ENCODE peak calls at places on chromosomes 12 and 14, in nine cellular contexts. E is GM06990, J is bronchial epithelial cell, O is lower leg skin, X is HL-60, G is esophagus squamous epithelium, Z is fibroblast of mammary gland, H is fibroblast of pulmonary artery, N is heart right ventricle. K is an unnamed sample.
A peak's percentile ranks its signal among the peaks of the same experiment; 100 is the strongest.

GRCh38 chr14:106872619-106873446 is 1346.5 kb downstream of the TMEM121 start:
- DNase-seq in E (peak; percentile 75), J (peak; percentile 36), O (peak; percentile 89), X (peak; percentile 89), G (no peak), Z (peak; percentile 14), H (no peak), N (peak; percentile 54), K (no peak)

GRCh38 chr14:105223770-105224544 is 24.4 kb upstream of the BTBD6 start:
- DNase-seq in E (no peak), J (no peak), O (no peak), X (peak; percentile 63), G (no peak), Z (no peak), H (no peak), N (no peak), K (no peak)

GRCh38 chr12:114220311-114220710 is 185.6 kb downstream of the TBX5 start:
- DNase-seq in E (no peak), J (no peak), O (no peak), X (no peak), G (no peak), Z (no peak), H (no peak), N (no peak), K (no peak)

GRCh38 chr12:44874981-44875416 is 1.1 kb downstream of the NELL2 start:
- DNase-seq in E (peak; percentile 1), J (no peak), O (peak; percentile 65), X (no peak), G (no peak), Z (no peak), H (no peak), N (no peak), K (no peak)

GRCh38 chr12:107684990-107685359 is 624 bp upstream of the PWP1 start:
- DNase-seq in E (no peak), J (peak; percentile 29), O (no peak), X (no peak), G (no peak), Z (peak; percentile 55), H (peak; percentile 39), N (no peak), K (no peak)

GRCh38 chr12:79223761-79224160 is 359.2 kb downstream of the SYT1 start:
- DNase-seq in E (no peak), J (no peak), O (no peak), X (no peak), G (no peak), Z (no peak), H (no peak), N (no peak), K (no peak)

GRCh38 chr12:8950287-8950574 is 786 bp upstream of the M6PR start:
- DNase-seq in E (no peak), J (no peak), O (no peak), X (no peak), G (no peak), Z (no peak), H (no peak), N (no peak), K (no peak)

GRCh38 chr12:3288690-3289089 is 202.3 kb upstream of the PRMT8 start:
- DNase-seq in E (no peak), J (peak; percentile 22), O (no peak), X (no peak), G (no peak), Z (no peak), H (no peak), N (no peak), K (no peak)

GRCh38 chr14:75446447-75446846 is 18.6 kb downstream of the JDP2 start:
- DNase-seq in E (no peak), J (no peak), O (no peak), X (peak; percentile 19), G (no peak), Z (no peak), H (no peak), N (no peak), K (no peak)

GRCh38 chr14:42715316-42715715 is 1108.6 kb downstream of the LRFN5 start:
- DNase-seq in E (no peak), J (peak; percentile 7), O (no peak), X (no peak), G (no peak), Z (peak; percentile 56), H (peak; percentile 61), N (no peak), K (peak; percentile 44)

GRCh38 chr14:88439088-88439487 is 53.6 kb downstream of the SPATA7 start:
- DNase-seq in E (no peak), J (no peak), O (no peak), X (no peak), G (no peak), Z (no peak), H (no peak), N (no peak), K (no peak)

GRCh38 chr12:69065804-69066203 is 132.8 kb upstream of the CPM start:
- DNase-seq in E (no peak), J (peak; percentile 89), O (no peak), X (no peak), G (no peak), Z (no peak), H (no peak), N (no peak), K (no peak)

GRCh38 chr14:82309199-82309598 is 775.5 kb upstream of the SEL1L start:
- DNase-seq in E (no peak), J (no peak), O (no peak), X (no peak), G (no peak), Z (no peak), H (no peak), N (no peak), K (no peak)

GRCh38 chr14:92880851-92881250 is 42.1 kb upstream of the CHGA start:
- DNase-seq in E (no peak), J (peak; percentile 72), O (no peak), X (peak; percentile 70), G (no peak), Z (peak; percentile 68), H (peak; percentile 60), N (no peak), K (peak; percentile 53)

GRCh38 chr12:82425241-82425640 is 66.9 kb downstream of the METTL25 start:
- DNase-seq in E (no peak), J (peak; percentile 46), O (no peak), X (no peak), G (no peak), Z (peak; percentile 48), H (peak; percentile 62), N (no peak), K (peak; percentile 41)

GRCh38 chr14:69726761-69727511 is 40.0 kb upstream of the SRSF5 start:
- DNase-seq in E (peak; percentile 82), J (peak; percentile 30), O (peak; percentile 97), X (peak; percentile 43), G (peak; percentile 27), Z (peak; percentile 60), H (peak; percentile 82), N (peak; percentile 88), K (peak; percentile 75)
- H3K4me3 ChIP-seq in E (peak overlapping the region; percentile 53), J (peak overlapping the region; percentile 33), O (no peak overlapping the region), X (peak overlapping the region; percentile 35), G (peak overlapping the region; percentile 38), Z (peak overlapping the region; percentile 35), H (peak overlapping the region; percentile 34), N (peak overlapping the region; percentile 35), K (peak overlapping the region; percentile 58)

GRCh38 chr14:81303258-81303935 is 82.6 kb upstream of the GTF2A1 start:
- DNase-seq in E (peak; percentile 46), J (peak; percentile 84), O (peak; percentile 86), X (peak; percentile 19), G (no peak), Z (no peak), H (no peak), N (no peak), K (no peak)

GRCh38 chr14:81301813-81302212 is 81.1 kb upstream of the GTF2A1 start:
- DNase-seq in E (no peak), J (no peak), O (no peak), X (no peak), G (no peak), Z (no peak), H (no peak), N (no peak), K (no peak)

GRCh38 chr14:81305743-81306142 is 85.0 kb upstream of the GTF2A1 start:
- DNase-seq in E (no peak), J (no peak), O (no peak), X (no peak), G (no peak), Z (no peak), H (no peak), N (no peak), K (no peak)

GRCh38 chr14:81301371-81301770 is 80.6 kb upstream of the GTF2A1 start:
- DNase-seq in E (no peak), J (no peak), O (no peak), X (no peak), G (no peak), Z (no peak), H (no peak), N (no peak), K (no peak)

DNA sequence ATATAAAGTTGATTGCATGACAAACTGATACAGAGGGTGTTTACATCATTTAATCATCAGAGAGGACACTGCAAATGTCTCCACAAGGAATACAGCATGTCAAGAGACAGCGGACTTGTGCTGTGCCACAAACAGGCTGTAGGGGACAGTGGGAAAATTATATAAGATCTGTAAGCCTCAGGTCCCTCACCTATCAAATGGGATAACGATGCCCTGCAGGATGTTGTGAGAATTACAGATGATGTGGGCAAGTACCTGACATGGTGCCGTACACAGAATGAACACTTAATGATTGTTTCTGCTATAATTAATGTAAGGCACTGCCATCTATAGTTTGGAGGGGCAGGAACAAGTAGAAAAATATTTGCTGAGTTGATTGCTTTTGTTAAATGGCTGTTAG is 81.9 kb upstream of the GTF2A1 start:
- DNase-seq in E (no peak), J (no peak), O (no peak), X (no peak), G (no peak), Z (no peak), H (no peak), N (no peak), K (no peak)
- TF ChIP-seq CTCF in E (no peak), J (peak; percentile 5), O (no peak), X (no peak), G (no peak), Z (no peak), H (no peak), N (no peak), K (no peak)

DNA sequence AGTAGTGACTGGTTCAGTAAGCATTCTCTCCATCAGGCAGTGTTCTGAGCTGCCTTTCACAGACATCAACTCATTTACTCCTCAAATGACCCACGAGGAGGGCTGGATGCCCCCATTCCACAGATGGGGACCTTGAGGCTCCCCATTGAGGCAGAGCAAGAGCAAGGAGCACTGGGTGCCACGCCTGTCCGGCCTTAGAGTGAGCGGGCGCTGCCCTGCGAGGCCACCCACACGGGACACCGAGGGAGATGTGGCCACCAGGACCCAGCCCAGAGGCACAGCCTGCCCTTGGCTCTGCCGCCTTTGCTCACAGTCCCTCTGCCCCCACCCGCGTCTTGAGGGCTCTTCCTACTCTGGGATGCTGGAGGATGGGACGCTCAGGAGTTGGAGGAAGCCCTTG is 3.0 kb downstream of the FBRSL1 start:
- DNase-seq in E (no peak), J (no peak), O (no peak), X (no peak), G (no peak), Z (no peak), H (no peak), N (no peak), K (no peak)
- H3K4me3 ChIP-seq in E (no peak overlapping the region), J (no peak overlapping the region), O (no peak overlapping the region), X (no peak overlapping the region), G (peak overlapping the region; percentile 4), Z (no peak overlapping the region), H (no peak overlapping the region), N (no peak overlapping the region), K (no peak overlapping the region)

DNA sequence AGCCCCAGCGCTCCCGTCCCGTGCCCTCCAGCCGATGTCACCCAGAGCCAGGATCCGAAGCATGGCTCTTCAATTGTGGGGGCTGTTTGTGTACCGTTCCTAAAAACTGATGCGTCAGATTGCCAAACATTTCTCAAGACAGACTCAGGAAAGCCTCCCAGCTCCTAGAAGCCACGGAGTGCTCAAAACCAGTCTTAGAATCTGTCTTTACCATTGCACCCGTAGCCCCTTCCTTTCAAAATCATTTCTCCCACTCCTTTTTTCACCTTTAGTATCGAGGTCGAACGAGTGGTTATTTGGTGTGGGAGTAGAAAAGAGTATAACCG is 557 bp downstream of the STK38L start:
- DNase-seq in E (no peak), J (peak; percentile 55), O (no peak), X (no peak), G (no peak), Z (peak; percentile 68), H (peak; percentile 61), N (no peak), K (peak; percentile 58)
- TF ChIP-seq CTCF in E (no peak), J (no peak), O (no peak), X (no peak), G (no peak), Z (no peak), H (no peak), N (no peak), K (no peak)

K was measured in fibroblast of the aortic adventitia.